ENCODE peak calls at places on chromosomes 3 and 15, in eight cellular contexts. One of them, this sample, is unnamed. For H3K27me3 and H3K4me1, the result is how much of the 10 kb centered on the place peaks cover.

GRCh38 chr3:135860761-135861160 is 104.8 kb upstream of the PPP2R3A start:
- DNase-seq in sigmoid colon: no peak
- DNase-seq in transverse colon: no peak
- DNase-seq in right lobe of liver: no peak
- DNase-seq in left ventricle myocardium inferior: no peak
- DNase-seq in colonic mucosa: no peak
- DNase-seq in psoas muscle: no peak
- DNase-seq in adrenal gland: no peak
- DNase-seq in this sample: no peak

GRCh38 chr3:58470363-58471024 is 21.4 kb upstream of the KCTD6 start:
- DNase-seq in left ventricle myocardium inferior: no peak
- DNase-seq in sigmoid colon: no peak
- DNase-seq in psoas muscle: no peak
- DNase-seq in right lobe of liver: no peak
- DNase-seq in transverse colon: no peak
- DNase-seq in colonic mucosa: peak
- DNase-seq in adrenal gland: no peak
- DNase-seq in this sample: no peak

GRCh38 chr3:107957506-107957905 is 133.3 kb downstream of the CD47 start:
- DNase-seq in right lobe of liver: no peak
- DNase-seq in transverse colon: no peak
- DNase-seq in colonic mucosa: no peak
- DNase-seq in adrenal gland: no peak
- DNase-seq in psoas muscle: no peak
- DNase-seq in left ventricle myocardium inferior: no peak
- DNase-seq in sigmoid colon: no peak
- DNase-seq in this sample: no peak

GRCh38 chr15:27486676-27487290 is 515.8 kb downstream of the GABRG3 start:
- DNase-seq in adrenal gland: no peak
- DNase-seq in right lobe of liver: no peak
- DNase-seq in psoas muscle: no peak
- DNase-seq in left ventricle myocardium inferior: no peak
- DNase-seq in colonic mucosa: no peak
- DNase-seq in transverse colon: no peak
- DNase-seq in sigmoid colon: no peak
- DNase-seq in this sample: no peak

GRCh38 chr3:185318136-185318535 is 44.8 kb upstream of the MAP3K13 start:
- DNase-seq in transverse colon: no peak
- DNase-seq in psoas muscle: no peak
- DNase-seq in left ventricle myocardium inferior: no peak
- DNase-seq in adrenal gland: no peak
- DNase-seq in sigmoid colon: no peak
- DNase-seq in colonic mucosa: no peak
- DNase-seq in right lobe of liver: no peak
- DNase-seq in this sample: no peak

GRCh38 chr3:49668861-49669260 is 5.3 kb upstream of the APEH start:
- DNase-seq in left ventricle myocardium inferior: no peak
- DNase-seq in transverse colon: no peak
- DNase-seq in colonic mucosa: no peak
- DNase-seq in adrenal gland: peak
- DNase-seq in sigmoid colon: no peak
- DNase-seq in psoas muscle: no peak
- DNase-seq in right lobe of liver: no peak
- DNase-seq in this sample: no peak

GRCh38 chr3:134652409-134652831 is 1.6 kb upstream of the KY start:
- DNase-seq in transverse colon: no peak
- DNase-seq in adrenal gland: peak
- DNase-seq in sigmoid colon: no peak
- DNase-seq in colonic mucosa: no peak
- DNase-seq in right lobe of liver: no peak
- DNase-seq in left ventricle myocardium inferior: no peak
- DNase-seq in psoas muscle: no peak
- DNase-seq in this sample: no peak

GRCh38 chr3:20060924-20061323 is 20.7 kb downstream of the KAT2B start:
- DNase-seq in adrenal gland: no peak
- DNase-seq in right lobe of liver: no peak
- DNase-seq in transverse colon: no peak
- DNase-seq in colonic mucosa: no peak
- DNase-seq in psoas muscle: no peak
- DNase-seq in left ventricle myocardium inferior: no peak
- DNase-seq in sigmoid colon: no peak
- DNase-seq in this sample: no peak

GRCh38 chr15:63046927-63047760 is 4.6 kb downstream of the TPM1 start:
- DNase-seq in right lobe of liver: no peak
- DNase-seq in adrenal gland: no peak
- DNase-seq in colonic mucosa: no peak
- DNase-seq in left ventricle myocardium inferior: no peak
- DNase-seq in psoas muscle: no peak
- DNase-seq in sigmoid colon: no peak
- DNase-seq in transverse colon: no peak
- DNase-seq in this sample: no peak

GRCh38 chr15:63044645-63045437 is 2.3 kb downstream of the TPM1 start:
- DNase-seq in colonic mucosa: peak
- DNase-seq in right lobe of liver: no peak
- DNase-seq in left ventricle myocardium inferior: peak
- DNase-seq in adrenal gland: no peak
- DNase-seq in sigmoid colon: peak
- DNase-seq in psoas muscle: no peak
- DNase-seq in transverse colon: no peak
- DNase-seq in this sample: no peak

GRCh38 chr15:63044077-63044644 is 1.6 kb downstream of the TPM1 start:
- DNase-seq in colonic mucosa: peak
- DNase-seq in sigmoid colon: no peak
- DNase-seq in adrenal gland: no peak
- DNase-seq in right lobe of liver: no peak
- DNase-seq in psoas muscle: no peak
- DNase-seq in transverse colon: no peak
- DNase-seq in left ventricle myocardium inferior: no peak
- DNase-seq in this sample: no peak

GRCh38 chr15:63047792-63048114 is 5.2 kb downstream of the TPM1 start:
- DNase-seq in sigmoid colon: no peak
- DNase-seq in transverse colon: no peak
- DNase-seq in colonic mucosa: no peak
- DNase-seq in left ventricle myocardium inferior: no peak
- DNase-seq in adrenal gland: no peak
- DNase-seq in psoas muscle: no peak
- DNase-seq in right lobe of liver: no peak
- DNase-seq in this sample: no peak

DNA sequence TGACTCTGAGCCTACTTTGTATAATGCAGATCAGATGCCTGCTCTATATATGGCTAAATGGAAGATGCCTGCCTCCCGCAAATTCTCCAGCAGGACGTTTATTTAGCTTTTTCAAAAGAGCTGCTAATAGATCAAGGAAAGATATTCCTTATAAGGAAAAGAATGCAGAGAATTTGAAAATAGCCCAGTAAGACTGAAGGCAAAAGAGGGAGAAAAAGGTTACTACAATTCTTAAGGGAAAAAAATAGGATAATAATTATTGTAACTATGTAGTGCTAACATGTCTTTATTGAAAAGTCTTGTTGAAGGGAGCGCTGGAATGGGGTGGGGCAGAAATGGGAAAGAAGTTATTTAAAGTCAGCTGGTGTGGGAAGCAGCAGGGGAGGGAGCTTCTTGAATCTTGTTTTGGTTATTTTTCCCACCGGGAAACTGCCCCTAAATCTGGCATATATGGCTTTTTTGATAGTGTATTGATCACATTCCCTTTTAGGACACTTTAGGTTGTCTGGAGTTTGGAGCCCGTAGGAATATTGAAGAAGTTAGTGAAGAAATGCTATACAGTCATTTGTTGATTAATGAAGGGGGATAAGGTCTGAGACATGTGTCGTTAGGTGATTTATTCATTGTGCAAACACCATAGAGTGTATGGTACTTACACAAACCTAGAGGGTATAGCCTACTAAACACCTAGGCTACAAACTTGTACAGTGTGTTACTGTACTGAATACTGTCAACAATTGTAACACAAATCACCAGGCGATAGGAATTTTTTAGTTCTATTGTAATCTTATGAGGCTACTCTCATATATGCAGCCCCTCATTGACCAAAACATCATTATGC is 3.1 kb downstream of the TPM1 start:
- DNase-seq in left ventricle myocardium inferior: no peak
- DNase-seq in transverse colon: no peak
- DNase-seq in sigmoid colon: no peak
- DNase-seq in psoas muscle: no peak
- DNase-seq in right lobe of liver: no peak
- DNase-seq in colonic mucosa: peak
- DNase-seq in adrenal gland: no peak
- DNase-seq in this sample: no peak
- H3K27me3 ChIP-seq in left ventricle myocardium inferior: under half
- H3K27me3 ChIP-seq in transverse colon: under half
- H3K27me3 ChIP-seq in sigmoid colon: under half
- H3K27me3 ChIP-seq in psoas muscle: under half
- H3K27me3 ChIP-seq in right lobe of liver: under half
- H3K27me3 ChIP-seq in colonic mucosa: under half
- H3K27me3 ChIP-seq in adrenal gland: under half
- H3K27me3 ChIP-seq in this sample: under half

GRCh38 chr3:29282431-29283296 is 1.8 kb downstream of the RBMS3 start:
- DNase-seq in adrenal gland: no peak
- DNase-seq in transverse colon: no peak
- DNase-seq in left ventricle myocardium inferior: no peak
- DNase-seq in right lobe of liver: no peak
- DNase-seq in sigmoid colon: no peak
- DNase-seq in psoas muscle: no peak
- DNase-seq in colonic mucosa: no peak
- DNase-seq in this sample: no peak

GRCh38 chr3:29284578-29284977 is 3.7 kb downstream of the RBMS3 start:
- DNase-seq in colonic mucosa: no peak
- DNase-seq in left ventricle myocardium inferior: no peak
- DNase-seq in psoas muscle: no peak
- DNase-seq in sigmoid colon: no peak
- DNase-seq in adrenal gland: no peak
- DNase-seq in right lobe of liver: no peak
- DNase-seq in transverse colon: no peak
- DNase-seq in this sample: no peak

GRCh38 chr3:29283739-29284138 is 2.9 kb downstream of the RBMS3 start:
- DNase-seq in psoas muscle: no peak
- DNase-seq in right lobe of liver: no peak
- DNase-seq in transverse colon: no peak
- DNase-seq in sigmoid colon: no peak
- DNase-seq in colonic mucosa: no peak
- DNase-seq in adrenal gland: no peak
- DNase-seq in left ventricle myocardium inferior: no peak
- DNase-seq in this sample: no peak

GRCh38 chr3:29281265-29282228 is 676 bp downstream of the RBMS3 start:
- DNase-seq in transverse colon: no peak
- DNase-seq in adrenal gland: peak
- DNase-seq in left ventricle myocardium inferior: no peak
- DNase-seq in colonic mucosa: no peak
- DNase-seq in psoas muscle: no peak
- DNase-seq in sigmoid colon: peak
- DNase-seq in right lobe of liver: no peak
- DNase-seq in this sample: no peak

GRCh38 chr3:29283297-29283681 is 2.4 kb downstream of the RBMS3 start:
- DNase-seq in colonic mucosa: no peak
- DNase-seq in psoas muscle: no peak
- DNase-seq in adrenal gland: no peak
- DNase-seq in transverse colon: no peak
- DNase-seq in sigmoid colon: no peak
- DNase-seq in right lobe of liver: no peak
- DNase-seq in left ventricle myocardium inferior: no peak
- DNase-seq in this sample: no peak
- H3K4me3 ChIP-seq in colonic mucosa: peak
- H3K4me3 ChIP-seq in psoas muscle: peak
- H3K4me3 ChIP-seq in adrenal gland: no peak
- H3K4me3 ChIP-seq in transverse colon: peak
- H3K4me3 ChIP-seq in sigmoid colon: peak
- H3K4me3 ChIP-seq in right lobe of liver: peak
- H3K4me3 ChIP-seq in left ventricle myocardium inferior: peak
- H3K4me3 ChIP-seq in this sample: peak

GRCh38 chr3:44132061-44132460 is 109.6 kb upstream of the TOPAZ1 start:
- DNase-seq in psoas muscle: no peak
- DNase-seq in transverse colon: no peak
- DNase-seq in left ventricle myocardium inferior: no peak
- DNase-seq in adrenal gland: no peak
- DNase-seq in sigmoid colon: no peak
- DNase-seq in colonic mucosa: no peak
- DNase-seq in right lobe of liver: no peak
- DNase-seq in this sample: no peak

GRCh38 chr3:44130249-44130648 is 111.4 kb upstream of the TOPAZ1 start:
- DNase-seq in psoas muscle: no peak
- DNase-seq in sigmoid colon: no peak
- DNase-seq in colonic mucosa: no peak
- DNase-seq in adrenal gland: no peak
- DNase-seq in right lobe of liver: no peak
- DNase-seq in left ventricle myocardium inferior: no peak
- DNase-seq in transverse colon: peak
- DNase-seq in this sample: no peak

GRCh38 chr3:44125241-44125640 is 116.4 kb upstream of the TOPAZ1 start:
- DNase-seq in transverse colon: no peak
- DNase-seq in left ventricle myocardium inferior: no peak
- DNase-seq in psoas muscle: no peak
- DNase-seq in colonic mucosa: no peak
- DNase-seq in right lobe of liver: no peak
- DNase-seq in adrenal gland: no peak
- DNase-seq in sigmoid colon: no peak
- DNase-seq in this sample: no peak

GRCh38 chr3:44125882-44126281 is 115.8 kb upstream of the TOPAZ1 start:
- DNase-seq in adrenal gland: no peak
- DNase-seq in sigmoid colon: no peak
- DNase-seq in transverse colon: no peak
- DNase-seq in right lobe of liver: no peak
- DNase-seq in colonic mucosa: no peak
- DNase-seq in psoas muscle: no peak
- DNase-seq in left ventricle myocardium inferior: no peak
- DNase-seq in this sample: no peak

DNA sequence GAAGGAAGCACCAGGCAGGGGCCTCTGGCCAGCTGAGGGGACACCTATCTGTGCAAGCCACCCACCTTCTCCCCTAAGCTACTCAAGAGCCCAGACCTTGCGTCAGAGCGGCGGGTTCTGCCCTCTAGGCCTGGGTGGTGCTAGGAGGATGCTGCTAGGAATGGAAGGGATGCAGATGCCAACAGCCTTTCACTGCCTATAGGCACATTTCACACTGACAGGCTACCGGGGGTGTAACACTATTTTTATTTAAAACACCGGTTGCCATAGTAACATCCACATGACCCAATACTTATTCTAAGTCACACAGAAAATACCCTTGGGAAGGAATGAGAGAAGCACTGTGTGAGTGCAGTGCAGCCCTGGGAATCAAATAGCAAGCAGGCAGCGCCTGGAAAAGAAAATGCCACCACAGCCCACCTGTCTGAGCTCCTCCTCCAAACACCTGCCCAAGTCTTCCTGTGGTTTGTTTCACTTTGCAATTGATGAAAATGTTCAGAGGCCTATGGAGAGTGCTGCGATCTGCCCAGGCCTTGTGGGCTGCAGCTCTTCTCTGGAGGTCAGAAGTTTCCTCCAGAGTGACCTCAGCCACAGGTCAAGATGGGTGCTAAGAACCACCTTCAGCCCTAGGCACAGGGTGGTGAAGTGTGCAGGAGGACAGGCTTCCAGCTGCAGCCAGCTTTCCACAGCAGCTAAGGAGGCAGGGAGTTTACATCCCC is 113.5 kb upstream of the TOPAZ1 start:
- DNase-seq in left ventricle myocardium inferior: no peak
- DNase-seq in right lobe of liver: no peak
- DNase-seq in transverse colon: peak
- DNase-seq in adrenal gland: no peak
- DNase-seq in sigmoid colon: no peak
- DNase-seq in psoas muscle: no peak
- DNase-seq in colonic mucosa: no peak
- DNase-seq in this sample: no peak
- H3K4me1 ChIP-seq in left ventricle myocardium inferior: under half
- H3K4me1 ChIP-seq in right lobe of liver: under half
- H3K4me1 ChIP-seq in transverse colon: under half
- H3K4me1 ChIP-seq in adrenal gland: under half
- H3K4me1 ChIP-seq in sigmoid colon: under half
- H3K4me1 ChIP-seq in psoas muscle: under half
- H3K4me1 ChIP-seq in colonic mucosa: under half
- H3K4me1 ChIP-seq in this sample: under half

GRCh38 chr15:73747847-73748605 is 5.1 kb downstream of the INSYN1 start:
- DNase-seq in adrenal gland: no peak
- DNase-seq in sigmoid colon: no peak
- DNase-seq in right lobe of liver: no peak
- DNase-seq in psoas muscle: no peak
- DNase-seq in colonic mucosa: no peak
- DNase-seq in left ventricle myocardium inferior: no peak
- DNase-seq in transverse colon: no peak
- DNase-seq in this sample: no peak
- H3K27me3 ChIP-seq in adrenal gland: under half
- H3K27me3 ChIP-seq in sigmoid colon: under half
- H3K27me3 ChIP-seq in right lobe of liver: under half
- H3K27me3 ChIP-seq in psoas muscle: under half
- H3K27me3 ChIP-seq in colonic mucosa: under half
- H3K27me3 ChIP-seq in left ventricle myocardium inferior: under half
- H3K27me3 ChIP-seq in transverse colon: under half
- H3K27me3 ChIP-seq in this sample: under half